ENCODE peak calls at places on chromosomes 12 and 14, in six cellular contexts. One of them, this sample, is unnamed.

GRCh38 chr12:105820407-105821140 is 318.2 kb downstream of the NUAK1 start:
- DNase-seq in cardiac muscle cell: peak; percentile 70
- DNase-seq in CD8-positive, alpha-beta T cell: no peak
- DNase-seq in A549: no peak
- DNase-seq in naive thymus-derived CD4-positive, alpha-beta T cell: no peak
- DNase-seq in RWPE2: no peak
- DNase-seq in this sample: no peak

GRCh38 chr12:18387706-18388105 is 126.4 kb downstream of the PIK3C2G start:
- DNase-seq in cardiac muscle cell: peak; percentile 67
- DNase-seq in CD8-positive, alpha-beta T cell: no peak
- DNase-seq in A549: no peak
- DNase-seq in naive thymus-derived CD4-positive, alpha-beta T cell: no peak
- DNase-seq in RWPE2: no peak
- DNase-seq in this sample: no peak

GRCh38 chr14:79186523-79186922 is 1016.4 kb downstream of the NRXN3 start:
- DNase-seq in cardiac muscle cell: no peak
- DNase-seq in CD8-positive, alpha-beta T cell: no peak
- DNase-seq in A549: no peak
- DNase-seq in naive thymus-derived CD4-positive, alpha-beta T cell: no peak
- DNase-seq in RWPE2: no peak
- DNase-seq in this sample: no peak

GRCh38 chr12:118357327-118358007 is 15.2 kb downstream of the TAOK3 start:
- DNase-seq in cardiac muscle cell: peak; percentile 78
- DNase-seq in CD8-positive, alpha-beta T cell: peak; percentile 33
- DNase-seq in A549: peak; percentile 56
- DNase-seq in naive thymus-derived CD4-positive, alpha-beta T cell: peak; percentile 9
- DNase-seq in RWPE2: no peak
- DNase-seq in this sample: no peak

GRCh38 chr12:131857908-131858850 is 30.0 kb downstream of the MMP17 start:
- DNase-seq in cardiac muscle cell: no peak
- DNase-seq in CD8-positive, alpha-beta T cell: no peak
- DNase-seq in A549: no peak
- DNase-seq in naive thymus-derived CD4-positive, alpha-beta T cell: no peak
- DNase-seq in RWPE2: no peak
- DNase-seq in this sample: no peak

GRCh38 chr12:120136093-120136770 is 19.7 kb upstream of the RAB35 start:
- DNase-seq in cardiac muscle cell: no peak
- DNase-seq in CD8-positive, alpha-beta T cell: no peak
- DNase-seq in A549: no peak
- DNase-seq in naive thymus-derived CD4-positive, alpha-beta T cell: no peak
- DNase-seq in RWPE2: no peak
- DNase-seq in this sample: no peak

GRCh38 chr12:52552055-52552454 is 890 bp downstream of the KRT71 start:
- DNase-seq in cardiac muscle cell: no peak
- DNase-seq in CD8-positive, alpha-beta T cell: no peak
- DNase-seq in A549: no peak
- DNase-seq in naive thymus-derived CD4-positive, alpha-beta T cell: no peak
- DNase-seq in RWPE2: no peak
- DNase-seq in this sample: no peak

GRCh38 chr12:2895511-2895910 is 4.8 kb downstream of the TULP3 start:
- DNase-seq in cardiac muscle cell: peak; percentile 10
- DNase-seq in CD8-positive, alpha-beta T cell: no peak
- DNase-seq in A549: no peak
- DNase-seq in naive thymus-derived CD4-positive, alpha-beta T cell: no peak
- DNase-seq in RWPE2: no peak
- DNase-seq in this sample: no peak

GRCh38 chr12:100267603-100268281 is 765 bp downstream of the SCYL2 start:
- DNase-seq in cardiac muscle cell: peak; percentile 36
- DNase-seq in CD8-positive, alpha-beta T cell: no peak
- DNase-seq in A549: no peak
- DNase-seq in naive thymus-derived CD4-positive, alpha-beta T cell: no peak
- DNase-seq in RWPE2: no peak
- DNase-seq in this sample: no peak

GRCh38 chr12:46471404-46471803 is 98.8 kb upstream of the SLC38A2 start:
- DNase-seq in cardiac muscle cell: no peak
- DNase-seq in CD8-positive, alpha-beta T cell: no peak
- DNase-seq in A549: no peak
- DNase-seq in naive thymus-derived CD4-positive, alpha-beta T cell: no peak
- DNase-seq in RWPE2: no peak
- DNase-seq in this sample: no peak

GRCh38 chr12:124919646-124920352 is 5.3 kb upstream of the UBC start:
- DNase-seq in cardiac muscle cell: no peak
- DNase-seq in CD8-positive, alpha-beta T cell: no peak
- DNase-seq in A549: no peak
- DNase-seq in naive thymus-derived CD4-positive, alpha-beta T cell: no peak
- DNase-seq in RWPE2: no peak
- DNase-seq in this sample: no peak

GRCh38 chr12:23895792-23896218 is 53.7 kb downstream of the SOX5 start:
- DNase-seq in cardiac muscle cell: no peak
- DNase-seq in CD8-positive, alpha-beta T cell: no peak
- DNase-seq in A549: no peak
- DNase-seq in naive thymus-derived CD4-positive, alpha-beta T cell: no peak
- DNase-seq in RWPE2: no peak
- DNase-seq in this sample: peak; percentile 52

GRCh38 chr12:48934312-48934706 is 9.0 kb upstream of the FKBP11 start:
- DNase-seq in cardiac muscle cell: no peak
- DNase-seq in CD8-positive, alpha-beta T cell: no peak
- DNase-seq in A549: no peak
- DNase-seq in naive thymus-derived CD4-positive, alpha-beta T cell: no peak
- DNase-seq in RWPE2: no peak
- DNase-seq in this sample: no peak

GRCh38 chr14:64761441-64762043 is 57.3 kb downstream of the PLEKHG3 start:
- DNase-seq in cardiac muscle cell: no peak
- DNase-seq in CD8-positive, alpha-beta T cell: no peak
- DNase-seq in A549: peak; percentile 53
- DNase-seq in naive thymus-derived CD4-positive, alpha-beta T cell: no peak
- DNase-seq in RWPE2: peak; percentile 49
- DNase-seq in this sample: no peak
- H3K27ac ChIP-seq in cardiac muscle cell: peak overlapping the region; percentile 72
- H3K27ac ChIP-seq in CD8-positive, alpha-beta T cell: no peak overlapping the region
- H3K27ac ChIP-seq in A549: peak overlapping the region; percentile 92
- H3K27ac ChIP-seq in naive thymus-derived CD4-positive, alpha-beta T cell: no peak overlapping the region
- H3K27ac ChIP-seq in RWPE2: peak overlapping the region; percentile 70
- H3K27ac ChIP-seq in this sample: no peak overlapping the region

DNA sequence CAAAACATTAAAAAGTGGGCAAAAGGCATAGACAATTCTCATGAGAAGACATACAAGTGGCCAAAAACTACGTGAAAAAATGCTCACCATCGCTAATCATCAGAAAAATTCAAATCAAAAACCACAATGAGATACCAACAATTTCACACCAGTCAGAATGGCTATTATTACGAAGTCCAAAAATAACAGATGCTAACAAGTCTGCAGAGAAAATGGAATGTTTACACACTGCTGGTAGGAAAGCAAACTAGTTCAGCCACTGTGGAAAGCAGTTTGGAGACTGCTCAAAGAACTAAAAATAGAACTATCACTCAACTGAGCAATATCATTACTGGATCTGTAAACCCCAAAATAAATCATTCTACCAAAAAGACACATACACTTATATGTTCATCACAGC is 76.2 kb downstream of the PRKD1 start:
- DNase-seq in cardiac muscle cell: peak; percentile 64
- DNase-seq in CD8-positive, alpha-beta T cell: no peak
- DNase-seq in A549: no peak
- DNase-seq in naive thymus-derived CD4-positive, alpha-beta T cell: no peak
- DNase-seq in RWPE2: no peak
- DNase-seq in this sample: no peak
- H3K9me3 ChIP-seq in cardiac muscle cell: no peaks in the 10 kb centered on the region
- H3K9me3 ChIP-seq in CD8-positive, alpha-beta T cell: no peaks in the 10 kb centered on the region
- H3K9me3 ChIP-seq in A549: no peaks in the 10 kb centered on the region
- H3K9me3 ChIP-seq in naive thymus-derived CD4-positive, alpha-beta T cell: peaks cover under 1% of the 10 kb centered on the region
- H3K9me3 ChIP-seq in RWPE2: no peaks in the 10 kb centered on the region
- H3K9me3 ChIP-seq in this sample: no peaks in the 10 kb centered on the region

DNA sequence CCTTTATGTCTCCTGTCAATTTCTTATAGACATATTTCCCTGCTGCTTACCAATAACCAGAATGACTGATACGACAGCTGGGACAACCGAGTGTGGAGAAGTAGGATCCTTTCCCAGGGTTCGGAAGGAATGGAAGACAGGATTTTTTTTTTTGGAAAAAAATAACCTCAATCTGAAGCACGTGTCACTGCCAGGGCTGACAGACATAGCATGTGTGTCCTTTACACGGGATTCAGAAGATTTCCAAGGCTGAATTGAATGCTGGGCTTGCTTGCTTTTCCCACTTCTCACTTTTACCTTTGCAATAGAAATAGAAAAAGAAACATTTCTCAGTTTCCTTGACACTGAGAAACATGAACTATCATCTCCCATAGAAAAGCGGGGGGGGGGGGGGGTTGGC is 245.6 kb downstream of the GRIN2B start:
- DNase-seq in cardiac muscle cell: no peak
- DNase-seq in CD8-positive, alpha-beta T cell: no peak
- DNase-seq in A549: no peak
- DNase-seq in naive thymus-derived CD4-positive, alpha-beta T cell: no peak
- DNase-seq in RWPE2: no peak
- DNase-seq in this sample: no peak
- H3K4me1 ChIP-seq in cardiac muscle cell: peaks cover 8% of the 10 kb centered on the region
- H3K4me1 ChIP-seq in CD8-positive, alpha-beta T cell: no peaks in the 10 kb centered on the region
- H3K4me1 ChIP-seq in A549: peaks cover 7% of the 10 kb centered on the region
- H3K4me1 ChIP-seq in naive thymus-derived CD4-positive, alpha-beta T cell: no peaks in the 10 kb centered on the region
- H3K4me1 ChIP-seq in RWPE2: no peaks in the 10 kb centered on the region
- H3K4me1 ChIP-seq in this sample: no peaks in the 10 kb centered on the region

GRCh38 chr14:101813171-101813759 is 51.8 kb downstream of the PPP2R5C start:
- DNase-seq in cardiac muscle cell: no peak
- DNase-seq in CD8-positive, alpha-beta T cell: no peak
- DNase-seq in A549: no peak
- DNase-seq in naive thymus-derived CD4-positive, alpha-beta T cell: no peak
- DNase-seq in RWPE2: no peak
- DNase-seq in this sample: no peak
- H3K27ac ChIP-seq in cardiac muscle cell: no peak overlapping the region
- H3K27ac ChIP-seq in CD8-positive, alpha-beta T cell: peak overlapping the region; percentile 99
- H3K27ac ChIP-seq in A549: peak overlapping the region; percentile 37
- H3K27ac ChIP-seq in naive thymus-derived CD4-positive, alpha-beta T cell: peak overlapping the region; percentile 99
- H3K27ac ChIP-seq in RWPE2: no peak overlapping the region
- H3K27ac ChIP-seq in this sample: no peak overlapping the region

This sample was measured in iPS DF 6.9.